ENCODE peak calls at places on chromosomes 3 and 15, in eight cellular contexts. One of them, this sample, is unnamed. For H3K4me1 and H3K27me3, the result is how much of the 10 kb centered on the place peaks cover.

GRCh38 chr3:124707667-124708066 is 22.6 kb upstream of the UMPS start:
- DNase-seq in cardiac muscle cell: no peak
- DNase-seq in effector memory CD4-positive, alpha-beta T cell: no peak
- DNase-seq in mesendoderm: peak
- DNase-seq in spleen: no peak
- DNase-seq in tibial artery: no peak
- DNase-seq in neural progenitor cell: peak
- DNase-seq in heart left ventricle: no peak
- DNase-seq in this sample: peak

GRCh38 chr15:94367726-94368535 is 136.6 kb downstream of the MCTP2 start:
- DNase-seq in mesendoderm: no peak
- DNase-seq in heart left ventricle: no peak
- DNase-seq in tibial artery: no peak
- DNase-seq in effector memory CD4-positive, alpha-beta T cell: no peak
- DNase-seq in cardiac muscle cell: peak
- DNase-seq in spleen: no peak
- DNase-seq in neural progenitor cell: no peak
- DNase-seq in this sample: no peak

GRCh38 chr15:96028620-96029019 is 301.9 kb upstream of the NR2F2 start:
- DNase-seq in tibial artery: no peak
- DNase-seq in heart left ventricle: no peak
- DNase-seq in mesendoderm: no peak
- DNase-seq in effector memory CD4-positive, alpha-beta T cell: no peak
- DNase-seq in neural progenitor cell: no peak
- DNase-seq in spleen: no peak
- DNase-seq in cardiac muscle cell: no peak
- DNase-seq in this sample: no peak

GRCh38 chr3:35028157-35028556 is 611.2 kb upstream of the ARPP21 start:
- DNase-seq in heart left ventricle: no peak
- DNase-seq in cardiac muscle cell: no peak
- DNase-seq in spleen: no peak
- DNase-seq in mesendoderm: peak
- DNase-seq in tibial artery: no peak
- DNase-seq in neural progenitor cell: no peak
- DNase-seq in effector memory CD4-positive, alpha-beta T cell: no peak
- DNase-seq in this sample: peak

GRCh38 chr15:62758952-62759349 is 283.6 kb upstream of the TPM1 start:
- DNase-seq in tibial artery: no peak
- DNase-seq in effector memory CD4-positive, alpha-beta T cell: no peak
- DNase-seq in heart left ventricle: no peak
- DNase-seq in spleen: no peak
- DNase-seq in mesendoderm: no peak
- DNase-seq in cardiac muscle cell: no peak
- DNase-seq in neural progenitor cell: no peak
- DNase-seq in this sample: no peak

GRCh38 chr3:182618085-182618732 is 175.1 kb upstream of the ATP11B start:
- DNase-seq in effector memory CD4-positive, alpha-beta T cell: no peak
- DNase-seq in heart left ventricle: no peak
- DNase-seq in neural progenitor cell: peak
- DNase-seq in cardiac muscle cell: peak
- DNase-seq in mesendoderm: peak
- DNase-seq in tibial artery: no peak
- DNase-seq in spleen: no peak
- DNase-seq in this sample: peak

GRCh38 chr3:126370606-126371005 is 13.4 kb upstream of the KLF15 start:
- DNase-seq in neural progenitor cell: no peak
- DNase-seq in tibial artery: no peak
- DNase-seq in heart left ventricle: peak
- DNase-seq in cardiac muscle cell: no peak
- DNase-seq in spleen: peak
- DNase-seq in effector memory CD4-positive, alpha-beta T cell: no peak
- DNase-seq in mesendoderm: no peak
- DNase-seq in this sample: no peak

GRCh38 chr3:145798691-145799550 is 362.1 kb downstream of the PLOD2 start:
- DNase-seq in cardiac muscle cell: peak
- DNase-seq in mesendoderm: peak
- DNase-seq in heart left ventricle: peak
- DNase-seq in effector memory CD4-positive, alpha-beta T cell: no peak
- DNase-seq in neural progenitor cell: peak
- DNase-seq in tibial artery: no peak
- DNase-seq in spleen: no peak
- DNase-seq in this sample: peak

GRCh38 chr15:83971967-83972366 is 263.6 kb upstream of the GOLGA6L4 start:
- DNase-seq in tibial artery: no peak
- DNase-seq in mesendoderm: no peak
- DNase-seq in effector memory CD4-positive, alpha-beta T cell: no peak
- DNase-seq in neural progenitor cell: no peak
- DNase-seq in heart left ventricle: no peak
- DNase-seq in cardiac muscle cell: no peak
- DNase-seq in spleen: no peak
- DNase-seq in this sample: no peak

GRCh38 chr3:138471481-138471880 is 37.1 kb downstream of the ESYT3 start:
- DNase-seq in heart left ventricle: no peak
- DNase-seq in cardiac muscle cell: no peak
- DNase-seq in tibial artery: no peak
- DNase-seq in mesendoderm: no peak
- DNase-seq in effector memory CD4-positive, alpha-beta T cell: no peak
- DNase-seq in spleen: no peak
- DNase-seq in neural progenitor cell: no peak
- DNase-seq in this sample: no peak

GRCh38 chr3:25293736-25294135 is 134.3 kb upstream of the RARB start:
- DNase-seq in tibial artery: no peak
- DNase-seq in heart left ventricle: no peak
- DNase-seq in mesendoderm: peak
- DNase-seq in effector memory CD4-positive, alpha-beta T cell: no peak
- DNase-seq in cardiac muscle cell: no peak
- DNase-seq in spleen: no peak
- DNase-seq in neural progenitor cell: peak
- DNase-seq in this sample: peak

GRCh38 chr3:41717591-41718093 is 244.3 kb downstream of the ULK4 start:
- DNase-seq in heart left ventricle: no peak
- DNase-seq in mesendoderm: no peak
- DNase-seq in tibial artery: no peak
- DNase-seq in effector memory CD4-positive, alpha-beta T cell: no peak
- DNase-seq in spleen: no peak
- DNase-seq in neural progenitor cell: no peak
- DNase-seq in cardiac muscle cell: no peak
- DNase-seq in this sample: no peak

GRCh38 chr3:46953265-46954010 is 23.1 kb downstream of the CCDC12 start:
- DNase-seq in heart left ventricle: peak
- DNase-seq in mesendoderm: no peak
- DNase-seq in cardiac muscle cell: no peak
- DNase-seq in effector memory CD4-positive, alpha-beta T cell: no peak
- DNase-seq in spleen: peak
- DNase-seq in neural progenitor cell: no peak
- DNase-seq in tibial artery: no peak
- DNase-seq in this sample: no peak

GRCh38 chr3:146493221-146493620 is 23.9 kb upstream of the PLSCR2 start:
- DNase-seq in mesendoderm: no peak
- DNase-seq in spleen: no peak
- DNase-seq in effector memory CD4-positive, alpha-beta T cell: no peak
- DNase-seq in cardiac muscle cell: no peak
- DNase-seq in heart left ventricle: no peak
- DNase-seq in tibial artery: no peak
- DNase-seq in neural progenitor cell: no peak
- DNase-seq in this sample: no peak

GRCh38 chr15:40051616-40052415 is 12.8 kb upstream of the SRP14 start:
- DNase-seq in neural progenitor cell: no peak
- DNase-seq in tibial artery: no peak
- DNase-seq in heart left ventricle: no peak
- DNase-seq in spleen: peak
- DNase-seq in mesendoderm: no peak
- DNase-seq in cardiac muscle cell: no peak
- DNase-seq in effector memory CD4-positive, alpha-beta T cell: no peak
- DNase-seq in this sample: no peak

GRCh38 chr15:45794768-45795486 is 160.1 kb downstream of the SQOR start:
- DNase-seq in neural progenitor cell: no peak
- DNase-seq in tibial artery: no peak
- DNase-seq in effector memory CD4-positive, alpha-beta T cell: no peak
- DNase-seq in mesendoderm: no peak
- DNase-seq in spleen: no peak
- DNase-seq in cardiac muscle cell: no peak
- DNase-seq in heart left ventricle: no peak
- DNase-seq in this sample: no peak

GRCh38 chr3:159898147-159898546 is 90.5 kb upstream of the IL12A start:
- DNase-seq in neural progenitor cell: no peak
- DNase-seq in tibial artery: no peak
- DNase-seq in heart left ventricle: no peak
- DNase-seq in mesendoderm: no peak
- DNase-seq in spleen: no peak
- DNase-seq in effector memory CD4-positive, alpha-beta T cell: no peak
- DNase-seq in cardiac muscle cell: no peak
- DNase-seq in this sample: no peak

GRCh38 chr3:45761831-45762230 is 34.5 kb downstream of the SLC6A20 start:
- DNase-seq in neural progenitor cell: no peak
- DNase-seq in cardiac muscle cell: no peak
- DNase-seq in effector memory CD4-positive, alpha-beta T cell: no peak
- DNase-seq in spleen: no peak
- DNase-seq in tibial artery: no peak
- DNase-seq in heart left ventricle: no peak
- DNase-seq in mesendoderm: no peak
- DNase-seq in this sample: no peak

GRCh38 chr15:91887921-91888373 is 34.4 kb downstream of the SLCO3A1 start:
- DNase-seq in tibial artery: no peak
- DNase-seq in neural progenitor cell: no peak
- DNase-seq in cardiac muscle cell: no peak
- DNase-seq in mesendoderm: no peak
- DNase-seq in spleen: no peak
- DNase-seq in heart left ventricle: no peak
- DNase-seq in effector memory CD4-positive, alpha-beta T cell: no peak
- DNase-seq in this sample: no peak

GRCh38 chr3:56782900-56783299 is 18.8 kb downstream of the ARHGEF3 start:
- DNase-seq in effector memory CD4-positive, alpha-beta T cell: no peak
- DNase-seq in heart left ventricle: no peak
- DNase-seq in cardiac muscle cell: no peak
- DNase-seq in mesendoderm: no peak
- DNase-seq in neural progenitor cell: no peak
- DNase-seq in spleen: no peak
- DNase-seq in tibial artery: no peak
- DNase-seq in this sample: no peak
- H3K4me1 ChIP-seq in effector memory CD4-positive, alpha-beta T cell: half or more
- H3K4me1 ChIP-seq in heart left ventricle: half or more
- H3K4me1 ChIP-seq in cardiac muscle cell: under half
- H3K4me1 ChIP-seq in mesendoderm: under half
- H3K4me1 ChIP-seq in neural progenitor cell: under half
- H3K4me1 ChIP-seq in spleen: half or more
- H3K4me1 ChIP-seq in tibial artery: under half
- H3K4me1 ChIP-seq in this sample: under half

DNA sequence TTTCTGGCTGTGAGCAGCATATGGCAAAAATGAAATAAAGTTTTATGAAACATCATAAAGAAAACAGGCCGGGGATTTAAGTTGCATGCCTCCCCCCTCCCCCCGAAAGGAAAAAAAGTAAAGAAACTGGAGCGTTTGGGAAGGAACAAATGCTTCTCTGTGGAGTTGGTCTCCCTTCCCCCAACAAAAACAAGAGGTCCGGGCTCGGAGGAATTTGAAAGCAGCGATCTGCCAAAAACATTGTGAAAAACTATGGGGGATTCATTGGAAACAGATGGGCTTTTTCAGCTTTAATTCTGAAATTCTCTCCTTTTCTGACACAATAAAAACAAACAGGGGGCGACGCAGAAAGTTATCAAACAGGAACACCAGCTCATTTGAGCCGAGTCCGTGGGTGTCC is 17.0 kb downstream of the RGMA start:
- DNase-seq in heart left ventricle: no peak
- DNase-seq in tibial artery: no peak
- DNase-seq in effector memory CD4-positive, alpha-beta T cell: no peak
- DNase-seq in spleen: no peak
- DNase-seq in mesendoderm: peak
- DNase-seq in cardiac muscle cell: no peak
- DNase-seq in neural progenitor cell: peak
- DNase-seq in this sample: peak
- H3K27me3 ChIP-seq in heart left ventricle: under half
- H3K27me3 ChIP-seq in tibial artery: under half
- H3K27me3 ChIP-seq in effector memory CD4-positive, alpha-beta T cell: under half
- H3K27me3 ChIP-seq in spleen: under half
- H3K27me3 ChIP-seq in mesendoderm: under half
- H3K27me3 ChIP-seq in cardiac muscle cell: under half
- H3K27me3 ChIP-seq in neural progenitor cell: under half
- H3K27me3 ChIP-seq in this sample: under half

DNA sequence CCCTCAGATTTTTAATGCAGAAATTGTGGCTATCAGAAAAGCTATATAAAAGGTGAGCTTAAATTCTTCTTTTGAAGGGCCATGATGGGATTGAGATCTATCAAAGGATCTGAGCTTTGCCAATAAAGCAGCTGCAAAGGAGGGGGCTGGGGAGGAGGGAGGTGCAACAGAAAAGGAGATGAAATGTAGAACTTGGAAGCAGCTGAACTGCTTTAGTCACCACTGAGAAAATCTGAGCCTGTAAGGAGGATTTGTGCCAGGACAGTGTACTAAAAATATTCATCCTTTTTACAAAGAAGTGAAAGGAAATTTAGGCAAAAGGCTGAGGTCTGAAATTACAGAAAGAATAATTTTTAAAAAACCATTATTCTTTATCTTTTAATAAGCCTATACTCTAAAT is 10.3 kb downstream of the TSPAN3 start:
- DNase-seq in neural progenitor cell: no peak
- DNase-seq in heart left ventricle: no peak
- DNase-seq in mesendoderm: no peak
- DNase-seq in tibial artery: no peak
- DNase-seq in effector memory CD4-positive, alpha-beta T cell: no peak
- DNase-seq in spleen: no peak
- DNase-seq in cardiac muscle cell: no peak
- DNase-seq in this sample: no peak
- H3K4me1 ChIP-seq in neural progenitor cell: under half
- H3K4me1 ChIP-seq in heart left ventricle: under half
- H3K4me1 ChIP-seq in mesendoderm: under half
- H3K4me1 ChIP-seq in tibial artery: under half
- H3K4me1 ChIP-seq in effector memory CD4-positive, alpha-beta T cell: under half
- H3K4me1 ChIP-seq in spleen: half or more
- H3K4me1 ChIP-seq in cardiac muscle cell: under half
- H3K4me1 ChIP-seq in this sample: under half

GRCh38 chr15:88256261-88257230 is at the start of gene NTRK3:
- DNase-seq in neural progenitor cell: peak
- DNase-seq in mesendoderm: peak
- DNase-seq in tibial artery: no peak
- DNase-seq in effector memory CD4-positive, alpha-beta T cell: no peak
- DNase-seq in spleen: no peak
- DNase-seq in cardiac muscle cell: peak
- DNase-seq in heart left ventricle: no peak
- DNase-seq in this sample: peak

GRCh38 chr15:88257311-88257901 is 867 bp upstream of the NTRK3 start:
- DNase-seq in cardiac muscle cell: peak
- DNase-seq in spleen: no peak
- DNase-seq in effector memory CD4-positive, alpha-beta T cell: no peak
- DNase-seq in mesendoderm: peak
- DNase-seq in neural progenitor cell: peak
- DNase-seq in heart left ventricle: no peak
- DNase-seq in tibial artery: no peak
- DNase-seq in this sample: no peak

GRCh38 chr15:88255496-88256171 is 905 bp downstream of the NTRK3 start:
- DNase-seq in neural progenitor cell: peak
- DNase-seq in mesendoderm: peak
- DNase-seq in spleen: no peak
- DNase-seq in cardiac muscle cell: peak
- DNase-seq in tibial artery: peak
- DNase-seq in effector memory CD4-positive, alpha-beta T cell: no peak
- DNase-seq in heart left ventricle: no peak
- DNase-seq in this sample: no peak

GRCh38 chr15:88255109-88255495 is 1.4 kb downstream of the NTRK3 start:
- DNase-seq in effector memory CD4-positive, alpha-beta T cell: no peak
- DNase-seq in tibial artery: no peak
- DNase-seq in heart left ventricle: no peak
- DNase-seq in spleen: no peak
- DNase-seq in cardiac muscle cell: no peak
- DNase-seq in mesendoderm: peak
- DNase-seq in neural progenitor cell: no peak
- DNase-seq in this sample: no peak

GRCh38 chr15:88258021-88258641 is 1.6 kb upstream of the NTRK3 start:
- DNase-seq in mesendoderm: peak
- DNase-seq in heart left ventricle: no peak
- DNase-seq in tibial artery: peak
- DNase-seq in spleen: no peak
- DNase-seq in effector memory CD4-positive, alpha-beta T cell: no peak
- DNase-seq in cardiac muscle cell: peak
- DNase-seq in neural progenitor cell: peak
- DNase-seq in this sample: no peak
- H3K27me3 ChIP-seq in mesendoderm: under half
- H3K27me3 ChIP-seq in heart left ventricle: half or more
- H3K27me3 ChIP-seq in tibial artery: under half
- H3K27me3 ChIP-seq in spleen: under half
- H3K27me3 ChIP-seq in effector memory CD4-positive, alpha-beta T cell: under half
- H3K27me3 ChIP-seq in cardiac muscle cell: half or more
- H3K27me3 ChIP-seq in neural progenitor cell: half or more
- H3K27me3 ChIP-seq in this sample: half or more